ENCODE peak calls at places on chromosomes 12 and 14, in nine cellular contexts. One of them, this sample, is unnamed.

GRCh38 chr14:33110737-33111443 is 172.2 kb downstream of the NPAS3 start:
- DNase-seq in thoracic aorta: no peak
- DNase-seq in heart left ventricle: no peak
- DNase-seq in psoas muscle: no peak
- DNase-seq in neural progenitor cell: no peak
- DNase-seq in ovary: no peak
- DNase-seq in hepatocyte: no peak
- DNase-seq in mammary epithelial cell: no peak
- DNase-seq in endothelial cell of umbilical vein: no peak
- DNase-seq in this sample: no peak

GRCh38 chr12:106583578-106584103 is 837 bp downstream of the RFX4 start:
- DNase-seq in thoracic aorta: no peak
- DNase-seq in heart left ventricle: no peak
- DNase-seq in psoas muscle: no peak
- DNase-seq in neural progenitor cell: peak; percentile 72
- DNase-seq in ovary: no peak
- DNase-seq in hepatocyte: peak; percentile 21
- DNase-seq in mammary epithelial cell: peak; percentile 19
- DNase-seq in endothelial cell of umbilical vein: no peak
- DNase-seq in this sample: no peak

GRCh38 chr12:31756977-31757420 is 28.2 kb upstream of the AMN1 start:
- DNase-seq in thoracic aorta: no peak
- DNase-seq in heart left ventricle: no peak
- DNase-seq in psoas muscle: no peak
- DNase-seq in neural progenitor cell: no peak
- DNase-seq in ovary: no peak
- DNase-seq in hepatocyte: peak; percentile 70
- DNase-seq in mammary epithelial cell: peak; percentile 87
- DNase-seq in endothelial cell of umbilical vein: peak; percentile 27
- DNase-seq in this sample: peak; percentile 45

GRCh38 chr14:103220134-103220981 is 97.1 kb downstream of the TNFAIP2 start:
- DNase-seq in thoracic aorta: no peak
- DNase-seq in heart left ventricle: no peak
- DNase-seq in psoas muscle: peak; percentile 34
- DNase-seq in neural progenitor cell: peak; percentile 64
- DNase-seq in ovary: no peak
- DNase-seq in hepatocyte: no peak
- DNase-seq in mammary epithelial cell: no peak
- DNase-seq in endothelial cell of umbilical vein: no peak
- DNase-seq in this sample: no peak

GRCh38 chr12:97194551-97194950 is 268.1 kb upstream of the RMST start:
- DNase-seq in thoracic aorta: no peak
- DNase-seq in heart left ventricle: no peak
- DNase-seq in psoas muscle: no peak
- DNase-seq in neural progenitor cell: no peak
- DNase-seq in ovary: no peak
- DNase-seq in hepatocyte: no peak
- DNase-seq in mammary epithelial cell: peak; percentile 24
- DNase-seq in endothelial cell of umbilical vein: no peak
- DNase-seq in this sample: no peak

GRCh38 chr12:48022180-48022521 is 17.9 kb upstream of the COL2A1 start:
- DNase-seq in thoracic aorta: no peak
- DNase-seq in heart left ventricle: no peak
- DNase-seq in psoas muscle: no peak
- DNase-seq in neural progenitor cell: no peak
- DNase-seq in ovary: no peak
- DNase-seq in hepatocyte: no peak
- DNase-seq in mammary epithelial cell: no peak
- DNase-seq in endothelial cell of umbilical vein: no peak
- DNase-seq in this sample: no peak

GRCh38 chr14:49970474-49971147 is 77.7 kb downstream of the ARF6 start:
- DNase-seq in thoracic aorta: no peak
- DNase-seq in heart left ventricle: no peak
- DNase-seq in psoas muscle: no peak
- DNase-seq in neural progenitor cell: no peak
- DNase-seq in ovary: no peak
- DNase-seq in hepatocyte: peak; percentile 66
- DNase-seq in mammary epithelial cell: no peak
- DNase-seq in endothelial cell of umbilical vein: peak; percentile 82
- DNase-seq in this sample: no peak

GRCh38 chr12:53399896-53400295 is 19.9 kb downstream of the SP1 start:
- DNase-seq in thoracic aorta: no peak
- DNase-seq in heart left ventricle: no peak
- DNase-seq in psoas muscle: no peak
- DNase-seq in neural progenitor cell: no peak
- DNase-seq in ovary: no peak
- DNase-seq in hepatocyte: no peak
- DNase-seq in mammary epithelial cell: peak; percentile 5
- DNase-seq in endothelial cell of umbilical vein: no peak
- DNase-seq in this sample: no peak

GRCh38 chr14:50452979-50453705 is 56.5 kb upstream of the CDKL1 start:
- DNase-seq in thoracic aorta: no peak
- DNase-seq in heart left ventricle: no peak
- DNase-seq in psoas muscle: no peak
- DNase-seq in neural progenitor cell: no peak
- DNase-seq in ovary: no peak
- DNase-seq in hepatocyte: peak; percentile 8
- DNase-seq in mammary epithelial cell: peak; percentile 98
- DNase-seq in endothelial cell of umbilical vein: no peak
- DNase-seq in this sample: peak; percentile 56

DNA sequence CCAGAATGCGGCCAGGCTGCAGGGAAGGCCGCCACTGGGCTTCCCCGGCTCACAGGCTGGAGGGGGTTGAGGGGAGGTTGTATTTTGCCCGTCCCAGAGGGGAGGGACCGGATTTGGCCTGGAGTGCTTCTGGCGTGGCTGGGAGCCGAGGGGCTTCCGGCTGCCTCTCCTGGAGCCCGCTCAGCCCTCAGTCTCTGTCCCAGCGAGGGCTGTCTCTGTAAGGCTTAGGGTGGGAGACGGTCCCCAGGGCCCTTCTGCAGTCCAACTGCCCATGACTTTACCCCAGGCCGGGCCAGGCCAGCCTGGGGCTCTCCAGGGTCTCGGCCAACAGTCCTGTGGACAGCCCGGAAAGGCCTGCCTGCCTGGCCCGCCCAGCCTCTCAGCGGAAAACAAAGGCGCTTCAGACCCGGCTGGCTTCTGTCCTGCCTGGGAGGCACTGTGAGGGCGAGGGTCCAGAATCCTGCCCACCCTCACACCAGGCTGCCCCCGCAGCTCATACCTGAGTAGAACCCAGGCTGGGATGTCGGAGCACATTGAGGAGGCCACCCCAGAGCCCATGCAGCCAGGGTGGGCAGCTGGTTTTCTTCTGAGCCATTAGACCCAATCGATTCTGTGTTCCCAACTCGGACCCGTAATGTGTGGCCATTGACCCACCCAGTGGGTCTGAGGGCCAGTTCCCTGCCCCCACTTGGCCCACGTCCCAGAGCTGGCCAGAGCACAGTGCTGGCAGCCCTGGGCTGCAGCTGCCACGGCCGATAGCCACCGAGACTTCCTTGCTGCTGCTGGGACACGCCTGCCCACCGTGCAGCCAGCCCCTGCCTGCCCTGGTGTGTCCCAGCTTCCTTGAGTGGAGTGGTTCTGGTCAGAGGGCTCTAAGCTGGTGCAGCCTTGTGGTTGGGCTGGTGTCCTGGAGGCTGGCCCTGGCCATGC is 1.6 kb downstream of the CRIP2 start:
- DNase-seq in thoracic aorta: no peak
- DNase-seq in heart left ventricle: peak; percentile 83
- DNase-seq in psoas muscle: peak; percentile 66
- DNase-seq in neural progenitor cell: peak; percentile 34
- DNase-seq in ovary: peak; percentile 37
- DNase-seq in hepatocyte: no peak
- DNase-seq in mammary epithelial cell: peak; percentile 29
- DNase-seq in endothelial cell of umbilical vein: peak; percentile 81
- DNase-seq in this sample: peak; percentile 59
- H3K27ac ChIP-seq in thoracic aorta: peak overlapping the region; percentile 92
- H3K27ac ChIP-seq in heart left ventricle: peak overlapping the region; percentile 97
- H3K27ac ChIP-seq in psoas muscle: peak overlapping the region; percentile 67
- H3K27ac ChIP-seq in neural progenitor cell: no peak overlapping the region
- H3K27ac ChIP-seq in ovary: no peak overlapping the region
- H3K27ac ChIP-seq in hepatocyte: no peak overlapping the region
- H3K27ac ChIP-seq in mammary epithelial cell: peak overlapping the region; percentile 48
- H3K27ac ChIP-seq in endothelial cell of umbilical vein: peak overlapping the region; percentile 76
- H3K27ac ChIP-seq in this sample: peak overlapping the region; percentile 100

DNA sequence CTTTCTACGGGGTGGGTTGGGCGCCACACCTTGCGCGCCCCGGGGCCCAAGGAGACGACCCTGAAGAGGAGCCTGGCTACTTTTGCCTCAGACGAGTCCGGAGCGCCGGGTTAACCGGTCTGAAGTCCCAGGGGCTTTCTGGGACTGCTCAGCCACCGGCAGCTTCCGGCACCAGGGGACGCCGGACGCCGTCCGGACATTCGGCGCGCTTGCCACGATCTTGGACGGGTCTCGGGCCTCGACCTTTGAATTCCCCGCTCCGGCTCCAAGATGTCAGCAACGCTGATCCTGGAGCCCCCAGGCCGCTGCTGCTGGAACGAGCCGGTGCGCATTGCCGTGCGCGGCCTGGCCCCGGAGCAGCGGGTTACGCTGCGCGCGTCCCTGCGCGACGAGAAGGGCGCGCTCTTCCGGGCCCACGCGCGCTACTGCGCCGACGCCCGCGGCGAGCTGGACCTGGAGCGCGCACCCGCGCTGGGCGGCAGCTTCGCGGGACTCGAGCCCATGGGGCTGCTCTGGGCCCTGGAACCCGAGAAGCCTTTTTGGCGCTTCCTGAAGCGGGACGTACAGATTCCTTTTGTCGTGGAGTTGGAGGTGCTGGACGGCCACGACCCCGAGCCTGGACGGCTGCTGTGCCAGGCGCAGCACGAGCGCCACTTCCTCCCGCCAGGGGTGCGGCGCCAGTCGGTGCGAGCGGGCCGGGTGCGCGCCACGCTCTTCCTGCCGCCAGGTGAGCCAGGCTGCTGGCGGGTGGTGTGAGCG is at the start of gene ACOT4:
- DNase-seq in thoracic aorta: no peak
- DNase-seq in heart left ventricle: no peak
- DNase-seq in psoas muscle: no peak
- DNase-seq in neural progenitor cell: peak; percentile 50
- DNase-seq in ovary: no peak
- DNase-seq in hepatocyte: peak; percentile 63
- DNase-seq in mammary epithelial cell: peak; percentile 14
- DNase-seq in endothelial cell of umbilical vein: no peak
- DNase-seq in this sample: no peak
- TF ChIP-seq CTCF in thoracic aorta: no peak
- TF ChIP-seq CTCF in heart left ventricle: no peak
- TF ChIP-seq CTCF in psoas muscle: no peak
- TF ChIP-seq CTCF in neural progenitor cell: no peak
- TF ChIP-seq CTCF in ovary: no peak
- TF ChIP-seq CTCF in hepatocyte: no peak
- TF ChIP-seq CTCF in mammary epithelial cell: no peak
- TF ChIP-seq CTCF in endothelial cell of umbilical vein: no peak
- TF ChIP-seq CTCF in this sample: peak; percentile 7

GRCh38 chr12:139585-139984 is 73.0 kb downstream of the IQSEC3 start:
- DNase-seq in thoracic aorta: no peak
- DNase-seq in heart left ventricle: no peak
- DNase-seq in psoas muscle: no peak
- DNase-seq in neural progenitor cell: peak; percentile 69
- DNase-seq in ovary: no peak
- DNase-seq in hepatocyte: peak; percentile 70
- DNase-seq in mammary epithelial cell: no peak
- DNase-seq in endothelial cell of umbilical vein: no peak
- DNase-seq in this sample: no peak

GRCh38 chr12:147242-147641 is 66.7 kb downstream of the SLC6A12 start:
- DNase-seq in thoracic aorta: no peak
- DNase-seq in heart left ventricle: no peak
- DNase-seq in psoas muscle: no peak
- DNase-seq in neural progenitor cell: no peak
- DNase-seq in ovary: no peak
- DNase-seq in hepatocyte: no peak
- DNase-seq in mammary epithelial cell: no peak
- DNase-seq in endothelial cell of umbilical vein: no peak
- DNase-seq in this sample: no peak

GRCh38 chr12:144650-145284 is 69.2 kb downstream of the SLC6A12 start:
- DNase-seq in thoracic aorta: no peak
- DNase-seq in heart left ventricle: no peak
- DNase-seq in psoas muscle: no peak
- DNase-seq in neural progenitor cell: no peak
- DNase-seq in ovary: no peak
- DNase-seq in hepatocyte: no peak
- DNase-seq in mammary epithelial cell: no peak
- DNase-seq in endothelial cell of umbilical vein: no peak
- DNase-seq in this sample: no peak

GRCh38 chr12:145369-145960 is 68.5 kb downstream of the SLC6A12 start:
- DNase-seq in thoracic aorta: no peak
- DNase-seq in heart left ventricle: no peak
- DNase-seq in psoas muscle: no peak
- DNase-seq in neural progenitor cell: no peak
- DNase-seq in ovary: no peak
- DNase-seq in hepatocyte: no peak
- DNase-seq in mammary epithelial cell: no peak
- DNase-seq in endothelial cell of umbilical vein: no peak
- DNase-seq in this sample: no peak

GRCh38 chr12:143964-144649 is 69.8 kb downstream of the SLC6A12 start:
- DNase-seq in thoracic aorta: no peak
- DNase-seq in heart left ventricle: no peak
- DNase-seq in psoas muscle: no peak
- DNase-seq in neural progenitor cell: peak; percentile 42
- DNase-seq in ovary: no peak
- DNase-seq in hepatocyte: peak; percentile 87
- DNase-seq in mammary epithelial cell: no peak
- DNase-seq in endothelial cell of umbilical vein: no peak
- DNase-seq in this sample: no peak
- H3K27ac ChIP-seq in thoracic aorta: no peak overlapping the region
- H3K27ac ChIP-seq in heart left ventricle: no peak overlapping the region
- H3K27ac ChIP-seq in psoas muscle: no peak overlapping the region
- H3K27ac ChIP-seq in neural progenitor cell: no peak overlapping the region
- H3K27ac ChIP-seq in ovary: no peak overlapping the region
- H3K27ac ChIP-seq in hepatocyte: peak overlapping the region; percentile 77
- H3K27ac ChIP-seq in mammary epithelial cell: no peak overlapping the region
- H3K27ac ChIP-seq in endothelial cell of umbilical vein: no peak overlapping the region
- H3K27ac ChIP-seq in this sample: no peak overlapping the region

DNA sequence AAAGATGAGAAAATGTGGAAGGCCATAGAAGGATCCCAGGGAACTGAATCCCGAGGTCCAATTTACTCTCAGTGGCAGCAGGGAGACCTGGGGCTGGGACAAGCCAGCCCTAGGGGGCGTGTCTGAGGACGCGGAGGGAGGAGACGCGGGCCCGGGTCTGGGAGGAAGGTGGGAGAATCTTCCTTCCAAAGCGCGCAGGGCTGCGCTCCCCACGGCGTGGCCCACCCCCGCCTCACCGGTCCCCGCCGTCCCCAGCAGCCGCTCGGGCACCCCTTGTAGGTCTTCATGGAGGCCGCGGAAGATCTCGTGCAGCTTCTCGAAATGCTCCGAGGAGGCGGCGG is 323 bp downstream of the VTI1B start:
- DNase-seq in thoracic aorta: no peak
- DNase-seq in heart left ventricle: peak; percentile 81
- DNase-seq in psoas muscle: peak; percentile 75
- DNase-seq in neural progenitor cell: peak; percentile 90
- DNase-seq in ovary: peak; percentile 45
- DNase-seq in hepatocyte: peak; percentile 87
- DNase-seq in mammary epithelial cell: peak; percentile 58
- DNase-seq in endothelial cell of umbilical vein: peak; percentile 70
- DNase-seq in this sample: peak; percentile 61
- TF ChIP-seq CTCF in thoracic aorta: no peak
- TF ChIP-seq CTCF in heart left ventricle: peak; percentile 30
- TF ChIP-seq CTCF in psoas muscle: peak; percentile 15
- TF ChIP-seq CTCF in neural progenitor cell: peak; percentile 41
- TF ChIP-seq CTCF in ovary: no peak
- TF ChIP-seq CTCF in hepatocyte: no peak
- TF ChIP-seq CTCF in mammary epithelial cell: peak; percentile 29
- TF ChIP-seq CTCF in endothelial cell of umbilical vein: no peak
- TF ChIP-seq CTCF in this sample: no peak